ENCODE peak calls at places on chromosomes 7 and 10, in four cellular contexts. V is stimulated activated CD8-positive, alpha-beta memory T cell treated with anti-CD3 and anti-CD28 coated beads, Interleukin-4, amount 100 ng/mL, for 1 hour; P is HEK293T; X is Right ventricle myocardium superior. F is an unnamed sample.

GRCh38 chr7:100693312-100694195 is 496 bp downstream of the GIGYF1 start:
- DNase-seq in V (no peak), P (peak; percentile 42), X (no peak), F (no peak)

GRCh38 chr7:100200693-100201092 is 19.1 kb upstream of the PVRIG start:
- DNase-seq in V (no peak), P (no peak), X (no peak), F (no peak)

GRCh38 chr7:80830584-80831319 is 88.1 kb downstream of the SEMA3C start:
- DNase-seq in V (no peak), P (no peak), X (no peak), F (no peak)

GRCh38 chr10:8116926-8117493 is 62.5 kb downstream of the GATA3 start:
- DNase-seq in V (no peak), P (no peak), X (no peak), F (no peak)

GRCh38 chr7:28623105-28623730 is 210.9 kb downstream of the CREB5 start:
- DNase-seq in V (no peak), P (no peak), X (no peak), F (no peak)

GRCh38 chr7:1698221-1698620 is 28.1 kb downstream of the ELFN1 start:
- DNase-seq in V (no peak), P (no peak), X (peak; percentile 8), F (no peak)

GRCh38 chr7:129110575-129111376 is 33.7 kb upstream of the TSPAN33 start:
- DNase-seq in V (no peak), P (no peak), X (no peak), F (peak; percentile 42)

GRCh38 chr7:55172881-55173609 is 154.2 kb downstream of the EGFR start:
- DNase-seq in V (no peak), P (no peak), X (no peak), F (no peak)

GRCh38 chr7:43618073-43618472 is 35.2 kb downstream of the STK17A start:
- DNase-seq in V (no peak), P (no peak), X (no peak), F (peak; percentile 55)

GRCh38 chr10:106251573-106251972 is 912.9 kb downstream of the SORCS1 start:
- DNase-seq in V (no peak), P (no peak), X (no peak), F (no peak)

GRCh38 chr10:88521806-88522205 is 61.3 kb downstream of the RNLS start:
- DNase-seq in V (no peak), P (no peak), X (no peak), F (no peak)

GRCh38 chr7:57868771-57869483 is 418.9 kb downstream of the ZNF716 start:
- DNase-seq in V (no peak), P (peak; percentile 23), X (no peak), F (no peak)

GRCh38 chr10:77226871-77227557 is 410.6 kb downstream of the KCNMA1 start:
- DNase-seq in V (no peak), P (no peak), X (no peak), F (no peak)

GRCh38 chr10:115747811-115748210 is 525.2 kb downstream of the GFRA1 start:
- DNase-seq in V (no peak), P (no peak), X (no peak), F (no peak)

GRCh38 chr7:111240371-111240770 is 149.4 kb downstream of the LRRN3 start:
- DNase-seq in V (no peak), P (no peak), X (no peak), F (no peak)

GRCh38 chr7:157997080-157997440 is 590.6 kb downstream of the PTPRN2 start:
- DNase-seq in V (no peak), P (no peak), X (no peak), F (no peak)

GRCh38 chr10:14543048-14543903 is 212.6 kb upstream of the FRMD4A start:
- DNase-seq in V (no peak), P (no peak), X (peak; percentile 57), F (no peak)

GRCh38 chr10:101903827-101904520 is 60.4 kb upstream of the KCNIP2 start:
- DNase-seq in V (no peak), P (no peak), X (no peak), F (no peak)

GRCh38 chr10:38159007-38159406 is 64.9 kb downstream of the ZNF37A start:
- DNase-seq in V (no peak), P (no peak), X (no peak), F (no peak)

GRCh38 chr10:89414879-89415821 is 782 bp downstream of the IFIT5 start:
- DNase-seq in V (peak; percentile 15), P (peak; percentile 43), X (peak; percentile 67), F (peak; percentile 48)

GRCh38 chr7:129315916-129316315 is 91.1 kb downstream of the AHCYL2 start:
- DNase-seq in V (no peak), P (no peak), X (peak; percentile 48), F (no peak)

GRCh38 chr10:30434273-30435067 is 486 bp downstream of the MAP3K8 start:
- DNase-seq in V (no peak), P (no peak), X (peak; percentile 93), F (peak; percentile 71)

GRCh38 chr10:117318909-117319308 is 56.3 kb downstream of the PDZD8 start:
- DNase-seq in V (no peak), P (no peak), X (no peak), F (no peak)

GRCh38 chr10:128837478-128837877 is 629.6 kb upstream of the MGMT start:
- DNase-seq in V (no peak), P (no peak), X (no peak), F (no peak)

GRCh38 chr7:120843121-120843520 is 14.8 kb downstream of the TSPAN12 start:
- DNase-seq in V (no peak), P (no peak), X (no peak), F (no peak)

GRCh38 chr7:17448479-17449423 is 150.3 kb downstream of the AHR start:
- DNase-seq in V (no peak), P (no peak), X (no peak), F (no peak)

GRCh38 chr10:103804866-103805265 is 50.5 kb downstream of the SH3PXD2A start:
- DNase-seq in V (no peak), P (no peak), X (no peak), F (peak; percentile 39)

GRCh38 chr10:49521062-49521461 is 17.9 kb downstream of the ERCC6 start:
- DNase-seq in V (no peak), P (no peak), X (no peak), F (no peak)

GRCh38 chr7:99137418-99138180 is 6.3 kb downstream of the SMURF1 start:
- DNase-seq in V (no peak), P (peak; percentile 31), X (no peak), F (peak; percentile 61)

GRCh38 chr7:8216291-8216690 is 45.7 kb downstream of the ICA1 start:
- DNase-seq in V (no peak), P (no peak), X (no peak), F (no peak)